ENCODE peak calls at places on chromosomes 11 and 22, in eight cellular contexts. One of them, this sample, is unnamed.

GRCh38 chr11:85886089-85887056 is 31.2 kb downstream of the CCDC83 start:
- DNase-seq in choroid plexus epithelial cell: peak
- DNase-seq in CD8-positive, alpha-beta memory T cell: no peak
- DNase-seq in coronary artery: no peak
- DNase-seq in fibroblast of mammary gland: peak
- DNase-seq in A549: no peak
- DNase-seq in right lobe of liver: no peak
- DNase-seq in fibroblast of villous mesenchyme: peak
- DNase-seq in this sample: peak

GRCh38 chr11:125167292-125167953 is 2.9 kb downstream of the PKNOX2 start:
- DNase-seq in choroid plexus epithelial cell: peak
- DNase-seq in CD8-positive, alpha-beta memory T cell: no peak
- DNase-seq in coronary artery: no peak
- DNase-seq in fibroblast of mammary gland: no peak
- DNase-seq in A549: no peak
- DNase-seq in right lobe of liver: no peak
- DNase-seq in fibroblast of villous mesenchyme: peak
- DNase-seq in this sample: no peak

GRCh38 chr22:43446881-43447280 is 35.1 kb downstream of the MPPED1 start:
- DNase-seq in choroid plexus epithelial cell: no peak
- DNase-seq in CD8-positive, alpha-beta memory T cell: no peak
- DNase-seq in coronary artery: no peak
- DNase-seq in fibroblast of mammary gland: no peak
- DNase-seq in A549: peak
- DNase-seq in right lobe of liver: no peak
- DNase-seq in fibroblast of villous mesenchyme: no peak
- DNase-seq in this sample: no peak

GRCh38 chr11:7449841-7450214 is 35.5 kb upstream of the OLFML1 start:
- DNase-seq in choroid plexus epithelial cell: no peak
- DNase-seq in CD8-positive, alpha-beta memory T cell: no peak
- DNase-seq in coronary artery: no peak
- DNase-seq in fibroblast of mammary gland: no peak
- DNase-seq in A549: no peak
- DNase-seq in right lobe of liver: no peak
- DNase-seq in fibroblast of villous mesenchyme: no peak
- DNase-seq in this sample: no peak

GRCh38 chr22:19892249-19892879 is 37.7 kb upstream of the GNB1L start:
- DNase-seq in choroid plexus epithelial cell: peak
- DNase-seq in CD8-positive, alpha-beta memory T cell: peak
- DNase-seq in coronary artery: no peak
- DNase-seq in fibroblast of mammary gland: peak
- DNase-seq in A549: no peak
- DNase-seq in right lobe of liver: no peak
- DNase-seq in fibroblast of villous mesenchyme: peak
- DNase-seq in this sample: no peak

GRCh38 chr22:37961062-37961461 is 7.6 kb downstream of the POLR2F start:
- DNase-seq in choroid plexus epithelial cell: no peak
- DNase-seq in CD8-positive, alpha-beta memory T cell: no peak
- DNase-seq in coronary artery: no peak
- DNase-seq in fibroblast of mammary gland: no peak
- DNase-seq in A549: no peak
- DNase-seq in right lobe of liver: no peak
- DNase-seq in fibroblast of villous mesenchyme: no peak
- DNase-seq in this sample: no peak

GRCh38 chr11:109914809-109915653 is 178.2 kb upstream of the ZC3H12C start:
- DNase-seq in choroid plexus epithelial cell: peak
- DNase-seq in CD8-positive, alpha-beta memory T cell: no peak
- DNase-seq in coronary artery: no peak
- DNase-seq in fibroblast of mammary gland: peak
- DNase-seq in A549: no peak
- DNase-seq in right lobe of liver: no peak
- DNase-seq in fibroblast of villous mesenchyme: peak
- DNase-seq in this sample: peak

GRCh38 chr11:44943118-44943517 is 7.6 kb downstream of the TP53I11 start:
- DNase-seq in choroid plexus epithelial cell: no peak
- DNase-seq in CD8-positive, alpha-beta memory T cell: no peak
- DNase-seq in coronary artery: no peak
- DNase-seq in fibroblast of mammary gland: no peak
- DNase-seq in A549: no peak
- DNase-seq in right lobe of liver: peak
- DNase-seq in fibroblast of villous mesenchyme: no peak
- DNase-seq in this sample: no peak

GRCh38 chr11:2588809-2589537 is 110.8 kb downstream of the KCNQ1OT1 start:
- DNase-seq in choroid plexus epithelial cell: no peak
- DNase-seq in CD8-positive, alpha-beta memory T cell: no peak
- DNase-seq in coronary artery: no peak
- DNase-seq in fibroblast of mammary gland: no peak
- DNase-seq in A549: no peak
- DNase-seq in right lobe of liver: no peak
- DNase-seq in fibroblast of villous mesenchyme: no peak
- DNase-seq in this sample: no peak

GRCh38 chr22:26847046-26847445 is 189.7 kb downstream of the MIAT start:
- DNase-seq in choroid plexus epithelial cell: no peak
- DNase-seq in CD8-positive, alpha-beta memory T cell: no peak
- DNase-seq in coronary artery: no peak
- DNase-seq in fibroblast of mammary gland: no peak
- DNase-seq in A549: no peak
- DNase-seq in right lobe of liver: no peak
- DNase-seq in fibroblast of villous mesenchyme: no peak
- DNase-seq in this sample: no peak

GRCh38 chr11:23013509-23013908 is 153.2 kb upstream of the CCDC179 start:
- DNase-seq in choroid plexus epithelial cell: no peak
- DNase-seq in CD8-positive, alpha-beta memory T cell: no peak
- DNase-seq in coronary artery: no peak
- DNase-seq in fibroblast of mammary gland: no peak
- DNase-seq in A549: no peak
- DNase-seq in right lobe of liver: no peak
- DNase-seq in fibroblast of villous mesenchyme: no peak
- DNase-seq in this sample: no peak

GRCh38 chr22:45818130-45819085 is 146.8 kb downstream of the ATXN10 start:
- DNase-seq in choroid plexus epithelial cell: peak
- DNase-seq in CD8-positive, alpha-beta memory T cell: no peak
- DNase-seq in coronary artery: no peak
- DNase-seq in fibroblast of mammary gland: no peak
- DNase-seq in A549: no peak
- DNase-seq in right lobe of liver: peak
- DNase-seq in fibroblast of villous mesenchyme: no peak
- DNase-seq in this sample: no peak

GRCh38 chr11:80779907-80780615 is 1339.2 kb upstream of the TENM4 start:
- DNase-seq in choroid plexus epithelial cell: peak
- DNase-seq in CD8-positive, alpha-beta memory T cell: no peak
- DNase-seq in coronary artery: no peak
- DNase-seq in fibroblast of mammary gland: no peak
- DNase-seq in A549: no peak
- DNase-seq in right lobe of liver: no peak
- DNase-seq in fibroblast of villous mesenchyme: no peak
- DNase-seq in this sample: no peak

GRCh38 chr11:117230286-117230961 is 1.4 kb downstream of the PCSK7 start:
- DNase-seq in choroid plexus epithelial cell: peak
- DNase-seq in CD8-positive, alpha-beta memory T cell: peak
- DNase-seq in coronary artery: peak
- DNase-seq in fibroblast of mammary gland: peak
- DNase-seq in A549: no peak
- DNase-seq in right lobe of liver: no peak
- DNase-seq in fibroblast of villous mesenchyme: no peak
- DNase-seq in this sample: no peak

GRCh38 chr11:35969089-35970046 is 25.5 kb downstream of the LDLRAD3 start:
- DNase-seq in choroid plexus epithelial cell: peak
- DNase-seq in CD8-positive, alpha-beta memory T cell: no peak
- DNase-seq in coronary artery: no peak
- DNase-seq in fibroblast of mammary gland: no peak
- DNase-seq in A549: no peak
- DNase-seq in right lobe of liver: no peak
- DNase-seq in fibroblast of villous mesenchyme: peak
- DNase-seq in this sample: no peak

GRCh38 chr11:35970445-35970844 is 26.6 kb downstream of the LDLRAD3 start:
- DNase-seq in choroid plexus epithelial cell: no peak
- DNase-seq in CD8-positive, alpha-beta memory T cell: no peak
- DNase-seq in coronary artery: no peak
- DNase-seq in fibroblast of mammary gland: no peak
- DNase-seq in A549: no peak
- DNase-seq in right lobe of liver: no peak
- DNase-seq in fibroblast of villous mesenchyme: no peak
- DNase-seq in this sample: no peak

GRCh38 chr11:35967042-35967441 is 23.2 kb downstream of the LDLRAD3 start:
- DNase-seq in choroid plexus epithelial cell: no peak
- DNase-seq in CD8-positive, alpha-beta memory T cell: no peak
- DNase-seq in coronary artery: no peak
- DNase-seq in fibroblast of mammary gland: no peak
- DNase-seq in A549: no peak
- DNase-seq in right lobe of liver: no peak
- DNase-seq in fibroblast of villous mesenchyme: no peak
- DNase-seq in this sample: no peak

GRCh38 chr11:35971841-35972422 is 28.1 kb downstream of the LDLRAD3 start:
- DNase-seq in choroid plexus epithelial cell: no peak
- DNase-seq in CD8-positive, alpha-beta memory T cell: no peak
- DNase-seq in coronary artery: no peak
- DNase-seq in fibroblast of mammary gland: no peak
- DNase-seq in A549: no peak
- DNase-seq in right lobe of liver: no peak
- DNase-seq in fibroblast of villous mesenchyme: no peak
- DNase-seq in this sample: no peak

GRCh38 chr11:35968386-35969088 is 24.7 kb downstream of the LDLRAD3 start:
- DNase-seq in choroid plexus epithelial cell: peak
- DNase-seq in CD8-positive, alpha-beta memory T cell: no peak
- DNase-seq in coronary artery: no peak
- DNase-seq in fibroblast of mammary gland: no peak
- DNase-seq in A549: no peak
- DNase-seq in right lobe of liver: no peak
- DNase-seq in fibroblast of villous mesenchyme: no peak
- DNase-seq in this sample: no peak
- H3K4me3 ChIP-seq in choroid plexus epithelial cell: no peak
- H3K4me3 ChIP-seq in CD8-positive, alpha-beta memory T cell: no peak
- H3K4me3 ChIP-seq in coronary artery: no peak
- H3K4me3 ChIP-seq in fibroblast of mammary gland: no peak
- H3K4me3 ChIP-seq in A549: no peak
- H3K4me3 ChIP-seq in right lobe of liver: no peak
- H3K4me3 ChIP-seq in fibroblast of villous mesenchyme: no peak
- H3K4me3 ChIP-seq in this sample: no peak

GRCh38 chr11:73201249-73201648 is 16.8 kb upstream of the P2RY2 start:
- DNase-seq in choroid plexus epithelial cell: peak
- DNase-seq in CD8-positive, alpha-beta memory T cell: no peak
- DNase-seq in coronary artery: no peak
- DNase-seq in fibroblast of mammary gland: peak
- DNase-seq in A549: no peak
- DNase-seq in right lobe of liver: no peak
- DNase-seq in fibroblast of villous mesenchyme: peak
- DNase-seq in this sample: no peak

GRCh38 chr11:73198677-73199076 is 19.4 kb upstream of the P2RY2 start:
- DNase-seq in choroid plexus epithelial cell: no peak
- DNase-seq in CD8-positive, alpha-beta memory T cell: no peak
- DNase-seq in coronary artery: no peak
- DNase-seq in fibroblast of mammary gland: no peak
- DNase-seq in A549: peak
- DNase-seq in right lobe of liver: no peak
- DNase-seq in fibroblast of villous mesenchyme: no peak
- DNase-seq in this sample: no peak

GRCh38 chr11:73197348-73197747 is 20.7 kb upstream of the P2RY2 start:
- DNase-seq in choroid plexus epithelial cell: no peak
- DNase-seq in CD8-positive, alpha-beta memory T cell: no peak
- DNase-seq in coronary artery: no peak
- DNase-seq in fibroblast of mammary gland: no peak
- DNase-seq in A549: no peak
- DNase-seq in right lobe of liver: no peak
- DNase-seq in fibroblast of villous mesenchyme: no peak
- DNase-seq in this sample: no peak

GRCh38 chr11:73200256-73200655 is 17.8 kb upstream of the P2RY2 start:
- DNase-seq in choroid plexus epithelial cell: peak
- DNase-seq in CD8-positive, alpha-beta memory T cell: no peak
- DNase-seq in coronary artery: no peak
- DNase-seq in fibroblast of mammary gland: no peak
- DNase-seq in A549: no peak
- DNase-seq in right lobe of liver: no peak
- DNase-seq in fibroblast of villous mesenchyme: no peak
- DNase-seq in this sample: no peak

DNA sequence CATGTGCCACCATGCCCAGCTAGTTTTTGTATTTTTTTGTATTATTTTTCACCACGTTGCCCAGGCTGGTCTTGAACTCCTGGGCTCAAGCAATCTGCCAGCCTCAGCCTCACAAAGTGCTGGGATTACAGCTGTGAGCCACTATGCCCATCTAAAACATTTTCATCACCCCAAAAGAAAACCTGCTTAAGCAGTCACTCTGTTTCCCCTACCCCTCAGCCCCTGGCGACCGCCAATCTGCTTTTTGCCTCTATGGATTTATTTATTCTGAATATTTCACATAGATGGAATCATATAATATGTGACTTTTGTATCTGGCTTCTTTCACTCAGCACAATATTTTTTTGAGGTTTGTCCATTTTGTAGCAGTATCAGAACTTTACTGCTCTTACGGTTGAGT is 18.6 kb upstream of the P2RY2 start:
- DNase-seq in choroid plexus epithelial cell: no peak
- DNase-seq in CD8-positive, alpha-beta memory T cell: no peak
- DNase-seq in coronary artery: no peak
- DNase-seq in fibroblast of mammary gland: no peak
- DNase-seq in A549: no peak
- DNase-seq in right lobe of liver: no peak
- DNase-seq in fibroblast of villous mesenchyme: no peak
- DNase-seq in this sample: no peak
- H3K4me3 ChIP-seq in choroid plexus epithelial cell: no peak
- H3K4me3 ChIP-seq in CD8-positive, alpha-beta memory T cell: no peak
- H3K4me3 ChIP-seq in coronary artery: no peak
- H3K4me3 ChIP-seq in fibroblast of mammary gland: no peak
- H3K4me3 ChIP-seq in A549: no peak
- H3K4me3 ChIP-seq in right lobe of liver: no peak
- H3K4me3 ChIP-seq in fibroblast of villous mesenchyme: no peak
- H3K4me3 ChIP-seq in this sample: no peak

GRCh38 chr11:59894616-59895015 is 16.0 kb downstream of the OOSP3 start:
- DNase-seq in choroid plexus epithelial cell: no peak
- DNase-seq in CD8-positive, alpha-beta memory T cell: no peak
- DNase-seq in coronary artery: no peak
- DNase-seq in fibroblast of mammary gland: no peak
- DNase-seq in A549: no peak
- DNase-seq in right lobe of liver: no peak
- DNase-seq in fibroblast of villous mesenchyme: no peak
- DNase-seq in this sample: no peak

GRCh38 chr11:59891781-59892181 is 13.2 kb downstream of the OOSP3 start:
- DNase-seq in choroid plexus epithelial cell: peak
- DNase-seq in CD8-positive, alpha-beta memory T cell: no peak
- DNase-seq in coronary artery: no peak
- DNase-seq in fibroblast of mammary gland: no peak
- DNase-seq in A549: no peak
- DNase-seq in right lobe of liver: no peak
- DNase-seq in fibroblast of villous mesenchyme: peak
- DNase-seq in this sample: no peak
- H3K4me3 ChIP-seq in choroid plexus epithelial cell: no peak
- H3K4me3 ChIP-seq in CD8-positive, alpha-beta memory T cell: no peak
- H3K4me3 ChIP-seq in coronary artery: no peak
- H3K4me3 ChIP-seq in fibroblast of mammary gland: no peak
- H3K4me3 ChIP-seq in A549: no peak
- H3K4me3 ChIP-seq in right lobe of liver: no peak
- H3K4me3 ChIP-seq in fibroblast of villous mesenchyme: no peak
- H3K4me3 ChIP-seq in this sample: no peak

DNA sequence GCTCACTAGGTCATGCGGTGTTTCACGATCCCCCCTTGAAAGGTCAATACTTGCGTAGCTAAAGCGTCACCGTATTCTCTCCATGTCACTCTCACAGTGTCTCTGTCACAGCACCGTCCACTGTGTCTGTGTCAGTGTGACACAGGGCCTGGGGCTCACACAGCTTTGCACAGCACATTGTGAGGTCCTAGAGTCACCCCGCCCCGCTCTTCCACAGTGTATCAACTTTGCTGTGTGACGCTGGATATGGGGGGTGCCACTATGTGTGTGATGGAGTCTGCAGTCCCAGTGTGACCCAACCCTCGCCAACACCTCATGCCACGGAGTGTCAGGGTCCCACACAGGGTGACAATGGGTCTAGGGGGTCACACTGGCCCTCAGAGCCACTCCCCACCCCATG is 583 bp downstream of the P4HA3 start:
- DNase-seq in choroid plexus epithelial cell: no peak
- DNase-seq in CD8-positive, alpha-beta memory T cell: no peak
- DNase-seq in coronary artery: no peak
- DNase-seq in fibroblast of mammary gland: no peak
- DNase-seq in A549: no peak
- DNase-seq in right lobe of liver: no peak
- DNase-seq in fibroblast of villous mesenchyme: no peak
- DNase-seq in this sample: no peak
- H3K4me3 ChIP-seq in choroid plexus epithelial cell: peak
- H3K4me3 ChIP-seq in CD8-positive, alpha-beta memory T cell: peak
- H3K4me3 ChIP-seq in coronary artery: peak
- H3K4me3 ChIP-seq in fibroblast of mammary gland: peak
- H3K4me3 ChIP-seq in A549: peak
- H3K4me3 ChIP-seq in right lobe of liver: peak
- H3K4me3 ChIP-seq in fibroblast of villous mesenchyme: peak
- H3K4me3 ChIP-seq in this sample: peak

This sample was measured in astrocyte of the cerebellum.